ENCODE peak calls at places on chromosomes 5 and 9, in four cellular contexts. N is IMR-90, Y is K562, L is GM12878. X is an unnamed sample.

GRCh38 chr9:131418143-131419028 is 24.5 kb downstream of the PRRC2B start:
- DNase-seq in N (peak), Y (no peak), L (no peak), X (peak)

GRCh38 chr9:38162332-38162985 is 93.4 kb upstream of the SHB start:
- DNase-seq in N (no peak), Y (no peak), L (no peak), X (no peak)

GRCh38 chr9:125399666-125400065 is 138.0 kb downstream of the GAPVD1 start:
- DNase-seq in N (no peak), Y (no peak), L (no peak), X (no peak)

GRCh38 chr5:10455273-10455670 is 13.6 kb downstream of the ROPN1L start:
- DNase-seq in N (no peak), Y (no peak), L (no peak), X (no peak)

GRCh38 chr5:37839441-37840035 is 303 bp downstream of the GDNF start:
- DNase-seq in N (peak), Y (no peak), L (no peak), X (peak)

GRCh38 chr9:89943728-89944127 is 338.9 kb downstream of the GADD45G start:
- DNase-seq in N (no peak), Y (no peak), L (no peak), X (no peak)

GRCh38 chr9:129697111-129697955 is 31.9 kb downstream of the PRRX2 start:
- DNase-seq in N (peak), Y (peak), L (no peak), X (no peak)

GRCh38 chr5:56480305-56481146 is 247.4 kb upstream of the ANKRD55 start:
- DNase-seq in N (peak), Y (no peak), L (peak), X (peak)

DNA sequence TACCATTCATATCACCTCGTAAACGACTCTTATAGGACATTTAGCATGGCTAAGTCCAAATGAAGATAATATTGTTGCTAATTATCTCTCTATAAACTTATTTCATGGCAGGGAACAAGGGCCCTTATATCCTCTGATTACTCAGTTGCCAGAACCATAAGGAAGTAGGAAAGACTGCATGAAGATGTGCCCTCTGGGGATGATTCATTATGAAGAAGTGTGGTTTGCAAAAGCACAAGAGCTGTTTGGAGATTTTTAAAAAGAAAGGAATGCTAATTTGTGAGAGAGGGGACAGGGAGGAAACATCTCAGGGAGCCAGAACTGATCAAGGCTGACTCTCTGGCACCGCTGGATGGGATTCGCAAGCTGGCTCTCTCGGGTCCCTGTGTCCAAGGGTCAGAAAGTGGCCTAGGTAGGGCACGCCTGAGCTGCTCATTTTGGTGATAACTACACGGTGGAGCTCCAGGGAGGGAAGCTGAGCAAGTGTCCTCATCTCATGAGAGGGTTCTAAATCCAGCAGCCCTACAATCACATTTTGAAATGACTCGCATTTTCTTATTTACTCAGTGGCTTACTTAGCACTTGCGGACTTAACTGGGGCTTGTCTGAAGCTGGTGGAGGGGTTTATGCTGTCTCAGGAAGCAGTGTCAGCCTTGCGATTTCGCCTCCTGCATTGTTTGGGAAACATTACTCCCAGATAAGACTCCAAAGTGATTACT is 136.8 kb downstream of the C5orf15 start:
- DNase-seq in N (peak), Y (no peak), L (no peak), X (peak)
- TF ChIP-seq POLR2A in N (no peak), Y (no peak), L (no peak), X (peak)

GRCh38 chr9:114237781-114238180 is 82.4 kb downstream of the COL27A1 start:
- DNase-seq in N (no peak), Y (no peak), L (no peak), X (no peak)

GRCh38 chr9:114233806-114234205 is 78.5 kb downstream of the COL27A1 start:
- DNase-seq in N (no peak), Y (no peak), L (no peak), X (no peak)

GRCh38 chr9:114237247-114237646 is 81.9 kb downstream of the COL27A1 start:
- DNase-seq in N (no peak), Y (no peak), L (no peak), X (no peak)

GRCh38 chr9:114236391-114237138 is 81.2 kb downstream of the COL27A1 start:
- DNase-seq in N (no peak), Y (no peak), L (no peak), X (no peak)

DNA sequence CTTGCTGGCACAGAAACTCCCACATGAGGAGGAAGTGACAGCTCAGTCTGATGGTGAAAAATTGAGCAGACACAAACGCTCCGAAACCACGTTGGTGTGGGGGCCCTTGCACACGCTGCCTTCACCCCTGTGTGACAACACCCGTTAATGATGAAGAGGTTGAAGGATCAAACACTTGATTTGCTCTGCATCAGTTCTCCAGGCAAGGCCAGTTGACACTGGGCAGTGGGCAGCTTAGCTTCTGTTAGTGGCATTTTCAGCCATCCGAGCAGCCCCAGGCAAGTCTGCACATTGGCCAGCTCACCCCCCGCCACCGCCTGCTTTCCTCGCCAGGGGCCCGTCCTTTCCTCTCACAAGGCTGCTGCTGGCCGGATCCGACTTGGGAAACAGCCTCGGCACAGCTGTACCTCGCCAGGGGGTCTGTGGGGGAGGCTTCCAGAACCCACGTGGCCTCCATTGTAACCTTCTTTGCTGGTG is 79.8 kb downstream of the COL27A1 start:
- DNase-seq in N (no peak), Y (no peak), L (no peak), X (no peak)
- TF ChIP-seq FOS in N (no peak), Y (no peak), L (no peak), X (no peak)

GRCh38 chr5:177366528-177367322 is 9.0 kb downstream of the RGS14 start:
- DNase-seq in N (peak), Y (peak), L (no peak), X (peak)
- TF ChIP-seq POLR2A in N (no peak), Y (peak), L (no peak), X (no peak)

GRCh38 chr5:61449756-61450155 is 117.7 kb downstream of the ZSWIM6 start:
- DNase-seq in N (no peak), Y (no peak), L (no peak), X (no peak)
- TF ChIP-seq FOS in N (no peak), Y (no peak), L (no peak), X (no peak)

GRCh38 chr9:80793706-80794105 is 895.6 kb downstream of the TLE1 start:
- DNase-seq in N (no peak), Y (no peak), L (no peak), X (no peak)

GRCh38 chr9:80794197-80794596 is 895.1 kb downstream of the TLE1 start:
- DNase-seq in N (no peak), Y (no peak), L (no peak), X (no peak)

GRCh38 chr9:80796662-80797426 is 892.5 kb downstream of the TLE1 start:
- DNase-seq in N (no peak), Y (no peak), L (no peak), X (no peak)

GRCh38 chr9:80797427-80797825 is 891.9 kb downstream of the TLE1 start:
- DNase-seq in N (no peak), Y (no peak), L (no peak), X (no peak)

GRCh38 chr9:80797841-80798688 is 891.3 kb downstream of the TLE1 start:
- DNase-seq in N (peak), Y (no peak), L (no peak), X (no peak)
- TF ChIP-seq POLR2A in N (no peak), Y (no peak), L (no peak), X (no peak)

GRCh38 chr5:145531038-145531734 is 304.0 kb downstream of the PRELID2 start:
- DNase-seq in N (peak), Y (no peak), L (no peak), X (peak)
- TF ChIP-seq FOS in N (no peak), Y (no peak), L (no peak), X (peak)

X was measured in endothelial cell of umbilical vein.